ENCODE peak calls at places on chromosomes 5 and 9, in ten cellular contexts. S is aorta; O is right cardiac atrium; A is lower lobe of right lung; T is esophagus muscularis mucosa; N is cardiac muscle cell; K is adipocyte; D is sigmoid colon; U is astrocyte; V is naive thymus-derived CD4-positive, alpha-beta T cell. Z is an unnamed sample.

GRCh38 chr9:34651876-34652602 is at the start of gene IL11RA:
- DNase-seq in K (peak; percentile 90), A (peak; percentile 92), O (peak; percentile 92), D (peak; percentile 97), U (peak; percentile 84), N (peak; percentile 83), S (peak; percentile 92), V (no peak), T (peak; percentile 96), Z (peak; percentile 98)

GRCh38 chr5:125865166-125865815 is 557.9 kb upstream of the GRAMD2B start:
- DNase-seq in A (no peak), V (no peak), S (no peak), T (no peak), D (no peak), U (peak; percentile 79), O (no peak), K (peak; percentile 16), N (peak; percentile 57), Z (no peak)

GRCh38 chr5:147398860-147399259 is 111.0 kb downstream of the DPYSL3 start:
- DNase-seq in N (no peak), V (no peak), S (no peak), U (peak; percentile 62), T (no peak), O (no peak), D (no peak), A (no peak), K (no peak), Z (no peak)

GRCh38 chr5:179488464-179488863 is 61.9 kb upstream of the RUFY1 start:
- DNase-seq in O (no peak), T (no peak), D (no peak), U (no peak), A (no peak), K (no peak), S (no peak), N (peak; percentile 63), V (no peak), Z (no peak)

GRCh38 chr5:180607861-180608571 is 16.7 kb upstream of the SCGB3A1 start:
- DNase-seq in A (peak; percentile 75), D (no peak), K (no peak), O (no peak), N (no peak), S (peak; percentile 9), T (no peak), U (no peak), V (no peak), Z (peak; percentile 50)

GRCh38 chr5:145701404-145701803 is 133.7 kb downstream of the PRELID2 start:
- DNase-seq in K (no peak), N (no peak), T (no peak), O (no peak), A (no peak), U (no peak), D (no peak), S (no peak), V (no peak), Z (no peak)

GRCh38 chr9:21789541-21790037 is 12.8 kb upstream of the MTAP start:
- DNase-seq in S (peak; percentile 62), V (peak; percentile 73), D (no peak), N (peak; percentile 96), K (peak; percentile 95), T (no peak), U (peak; percentile 86), O (peak; percentile 39), A (no peak), Z (peak; percentile 66)

GRCh38 chr5:167513383-167513782 is 778.1 kb upstream of the WWC1 start:
- DNase-seq in D (no peak), V (no peak), A (no peak), N (no peak), T (no peak), O (no peak), U (no peak), K (no peak), S (no peak), Z (no peak)

GRCh38 chr5:68033961-68034581 is 181.5 kb upstream of the PIK3R1 start:
- DNase-seq in S (peak; percentile 77), D (no peak), U (peak; percentile 75), V (no peak), K (peak; percentile 73), A (peak; percentile 54), T (no peak), O (peak; percentile 52), N (peak; percentile 89), Z (peak; percentile 85)

GRCh38 chr5:89901983-89902382 is 507.6 kb downstream of the CETN3 start:
- DNase-seq in K (no peak), U (no peak), S (peak; percentile 61), D (peak; percentile 87), A (no peak), N (no peak), V (no peak), O (peak; percentile 18), T (no peak), Z (no peak)

GRCh38 chr5:56812110-56812509 is 3.2 kb upstream of the MAP3K1 start:
- DNase-seq in A (no peak), S (no peak), U (no peak), T (no peak), O (no peak), D (no peak), N (no peak), K (no peak), V (no peak), Z (no peak)

GRCh38 chr9:20083417-20083816 is 294.6 kb upstream of the SLC24A2 start:
- DNase-seq in V (no peak), O (no peak), K (no peak), A (no peak), N (no peak), D (no peak), S (no peak), T (no peak), U (no peak), Z (no peak)

GRCh38 chr5:168404366-168404765 is 81.9 kb upstream of the RARS1 start:
- DNase-seq in K (peak; percentile 82), D (no peak), U (peak; percentile 96), N (peak; percentile 92), S (no peak), T (no peak), O (no peak), V (no peak), A (no peak), Z (no peak)

GRCh38 chr9:130030821-130031481 is 12.0 kb downstream of the FNBP1 start:
- DNase-seq in T (no peak), V (no peak), K (no peak), U (no peak), D (no peak), A (no peak), S (no peak), O (no peak), N (no peak), Z (no peak)

GRCh38 chr5:117010574-117010973 is 436.0 kb upstream of the SEMA6A start:
- DNase-seq in O (no peak), A (no peak), U (no peak), S (no peak), D (no peak), K (no peak), T (no peak), N (no peak), V (no peak), Z (no peak)
- H3K4me3 ChIP-seq in O (no peak overlapping the region), A (no peak overlapping the region), U (no peak overlapping the region), S (no peak overlapping the region), D (no peak overlapping the region), K (no peak overlapping the region), T (no peak overlapping the region), N (no peak overlapping the region), V (no peak overlapping the region), Z (no peak overlapping the region)

DNA sequence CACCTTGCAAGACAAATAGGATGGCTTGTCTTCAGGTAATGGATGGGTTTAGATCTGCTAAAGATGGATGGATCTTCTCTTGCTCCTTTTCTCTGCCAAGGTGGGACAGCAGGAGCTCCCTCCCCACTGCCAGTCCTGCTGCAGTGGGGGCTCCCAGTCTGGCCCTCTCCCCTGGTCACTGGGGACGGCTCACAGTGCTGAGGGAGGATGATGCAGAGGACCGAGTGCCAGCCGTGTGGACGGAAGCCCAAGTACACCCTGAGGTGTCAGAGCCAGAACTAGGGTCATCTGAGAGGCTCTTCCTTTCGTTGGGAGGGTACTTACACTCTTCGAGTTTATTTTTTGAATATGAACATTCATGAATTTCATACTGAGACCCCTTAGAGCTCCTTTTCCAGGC is 5.7 kb downstream of the CCDC69 start:
- DNase-seq in T (no peak), N (no peak), D (peak; percentile 60), A (no peak), O (no peak), K (no peak), V (no peak), S (no peak), U (no peak), Z (no peak)
- H3K4me1 ChIP-seq in T (peaks cover 98% of the 10 kb centered on the region), N (peaks cover 39% of the 10 kb centered on the region), D (no peaks in the 10 kb centered on the region), A (peaks cover 70% of the 10 kb centered on the region), O (peaks cover 46% of the 10 kb centered on the region), K (peaks cover 48% of the 10 kb centered on the region), V (peaks cover 87% of the 10 kb centered on the region), S (no peaks in the 10 kb centered on the region), U (no peaks in the 10 kb centered on the region), Z (peaks cover 28% of the 10 kb centered on the region)

GRCh38 chr5:1965860-1966396 is 83.2 kb upstream of the IRX4 start:
- DNase-seq in O (no peak), K (no peak), A (no peak), U (no peak), D (no peak), S (no peak), T (peak; percentile 75), N (no peak), V (no peak), Z (no peak)
- H3K4me3 ChIP-seq in O (no peak overlapping the region), K (no peak overlapping the region), A (no peak overlapping the region), U (no peak overlapping the region), D (no peak overlapping the region), S (no peak overlapping the region), T (no peak overlapping the region), N (no peak overlapping the region), V (no peak overlapping the region), Z (no peak overlapping the region)

GRCh38 chr5:14109041-14109747 is 33.9 kb upstream of the TRIO start:
- DNase-seq in N (no peak), V (no peak), T (no peak), S (no peak), O (peak; percentile 27), K (peak; percentile 37), D (no peak), U (peak; percentile 56), A (no peak), Z (no peak)

GRCh38 chr5:14110680-14111079 is 32.5 kb upstream of the TRIO start:
- DNase-seq in O (no peak), K (no peak), D (no peak), V (no peak), N (peak; percentile 86), U (peak; percentile 94), S (no peak), A (no peak), T (no peak), Z (no peak)

GRCh38 chr5:14110196-14110595 is 32.9 kb upstream of the TRIO start:
- DNase-seq in K (no peak), A (no peak), T (no peak), V (no peak), U (no peak), N (peak; percentile 47), D (no peak), O (no peak), S (no peak), Z (no peak)

GRCh38 chr5:14108170-14108996 is 34.8 kb upstream of the TRIO start:
- DNase-seq in D (peak; percentile 86), O (peak; percentile 47), T (no peak), K (peak; percentile 69), N (peak; percentile 87), U (peak; percentile 69), S (peak; percentile 61), A (peak; percentile 59), V (peak; percentile 7), Z (peak; percentile 62)

DNA sequence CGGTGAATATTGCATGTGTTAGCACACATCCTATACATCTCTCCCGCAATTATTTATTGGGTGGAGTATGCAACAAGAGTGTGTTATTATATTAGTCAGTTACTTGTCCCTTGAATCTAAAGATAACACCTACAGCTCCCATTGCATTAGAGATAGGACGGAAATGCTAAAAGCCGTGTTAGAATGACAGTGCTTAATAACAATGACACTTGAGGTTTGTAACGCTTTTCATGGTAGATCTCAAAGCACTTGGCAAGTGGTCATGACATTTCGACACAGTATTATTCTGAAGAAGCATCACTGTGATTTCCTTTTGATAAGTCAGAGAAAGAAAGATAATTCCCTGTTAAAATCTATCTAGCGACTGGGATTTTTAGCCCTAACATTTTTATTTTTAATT is 33.4 kb upstream of the TRIO start:
- DNase-seq in V (no peak), O (no peak), N (peak; percentile 40), S (no peak), U (no peak), D (no peak), K (no peak), T (no peak), A (no peak), Z (no peak)
- H3K4me1 ChIP-seq in V (no peaks in the 10 kb centered on the region), O (peaks cover 6% of the 10 kb centered on the region), N (no peaks in the 10 kb centered on the region), S (no peaks in the 10 kb centered on the region), U (peaks cover 35% of the 10 kb centered on the region), D (no peaks in the 10 kb centered on the region), K (peaks cover 39% of the 10 kb centered on the region), T (peaks cover 26% of the 10 kb centered on the region), A (peaks cover 25% of the 10 kb centered on the region), Z (no peaks in the 10 kb centered on the region)